ENCODE peak calls at places on chromosomes 4 and X, in eight cellular contexts. One of them, this sample, is unnamed.

GRCh38 chr4:172308078-172308477 is 494.9 kb downstream of the GALNTL6 start:
- DNase-seq in endothelial cell: no peak
- DNase-seq in heart right ventricle: no peak
- DNase-seq in GM20000: no peak
- DNase-seq in MM.1S: no peak
- DNase-seq in choroid plexus epithelial cell: no peak
- DNase-seq in hepatocyte: no peak
- DNase-seq in tibial nerve: no peak
- DNase-seq in this sample: no peak

GRCh38 chrX:53256446-53257041 is 24.8 kb downstream of the IQSEC2 start:
- DNase-seq in endothelial cell: no peak
- DNase-seq in heart right ventricle: no peak
- DNase-seq in GM20000: no peak
- DNase-seq in MM.1S: no peak
- DNase-seq in choroid plexus epithelial cell: no peak
- DNase-seq in hepatocyte: no peak
- DNase-seq in tibial nerve: no peak
- DNase-seq in this sample: no peak

GRCh38 chrX:153924149-153924861 is 1.8 kb downstream of the ARHGAP4 start:
- DNase-seq in endothelial cell: no peak
- DNase-seq in heart right ventricle: no peak
- DNase-seq in GM20000: peak
- DNase-seq in MM.1S: peak
- DNase-seq in choroid plexus epithelial cell: peak
- DNase-seq in hepatocyte: no peak
- DNase-seq in tibial nerve: no peak
- DNase-seq in this sample: no peak

GRCh38 chr4:161949941-161950725 is 213.7 kb downstream of the FSTL5 start:
- DNase-seq in endothelial cell: no peak
- DNase-seq in heart right ventricle: no peak
- DNase-seq in GM20000: no peak
- DNase-seq in MM.1S: no peak
- DNase-seq in choroid plexus epithelial cell: peak
- DNase-seq in hepatocyte: peak
- DNase-seq in tibial nerve: no peak
- DNase-seq in this sample: no peak

GRCh38 chrX:100731441-100732281 is at the start of gene SYTL4:
- DNase-seq in endothelial cell: peak
- DNase-seq in heart right ventricle: peak
- DNase-seq in GM20000: no peak
- DNase-seq in MM.1S: no peak
- DNase-seq in choroid plexus epithelial cell: peak
- DNase-seq in hepatocyte: peak
- DNase-seq in tibial nerve: peak
- DNase-seq in this sample: no peak

GRCh38 chrX:64975491-64975890 is 759 bp downstream of the ZC4H2 start:
- DNase-seq in endothelial cell: peak
- DNase-seq in heart right ventricle: peak
- DNase-seq in GM20000: peak
- DNase-seq in MM.1S: peak
- DNase-seq in choroid plexus epithelial cell: peak
- DNase-seq in hepatocyte: peak
- DNase-seq in tibial nerve: no peak
- DNase-seq in this sample: no peak

GRCh38 chrX:74784629-74785028 is 140.6 kb downstream of the NEXMIF start:
- DNase-seq in endothelial cell: no peak
- DNase-seq in heart right ventricle: no peak
- DNase-seq in GM20000: no peak
- DNase-seq in MM.1S: no peak
- DNase-seq in choroid plexus epithelial cell: no peak
- DNase-seq in hepatocyte: no peak
- DNase-seq in tibial nerve: no peak
- DNase-seq in this sample: no peak

GRCh38 chr4:70868778-70869177 is 29.1 kb upstream of the GRSF1 start:
- DNase-seq in endothelial cell: no peak
- DNase-seq in heart right ventricle: no peak
- DNase-seq in GM20000: no peak
- DNase-seq in MM.1S: no peak
- DNase-seq in choroid plexus epithelial cell: no peak
- DNase-seq in hepatocyte: no peak
- DNase-seq in tibial nerve: no peak
- DNase-seq in this sample: no peak

GRCh38 chr4:124907881-124908280 is 195.3 kb upstream of the ANKRD50 start:
- DNase-seq in endothelial cell: no peak
- DNase-seq in heart right ventricle: no peak
- DNase-seq in GM20000: no peak
- DNase-seq in MM.1S: no peak
- DNase-seq in choroid plexus epithelial cell: no peak
- DNase-seq in hepatocyte: no peak
- DNase-seq in tibial nerve: no peak
- DNase-seq in this sample: no peak

GRCh38 chrX:150692296-150692695 is 900 bp upstream of the MTMR1 start:
- DNase-seq in endothelial cell: no peak
- DNase-seq in heart right ventricle: no peak
- DNase-seq in GM20000: no peak
- DNase-seq in MM.1S: no peak
- DNase-seq in choroid plexus epithelial cell: no peak
- DNase-seq in hepatocyte: no peak
- DNase-seq in tibial nerve: no peak
- DNase-seq in this sample: no peak

GRCh38 chr4:22969314-22969896 is 276.7 kb downstream of the GBA3 start:
- DNase-seq in endothelial cell: no peak
- DNase-seq in heart right ventricle: no peak
- DNase-seq in GM20000: no peak
- DNase-seq in MM.1S: no peak
- DNase-seq in choroid plexus epithelial cell: peak
- DNase-seq in hepatocyte: peak
- DNase-seq in tibial nerve: no peak
- DNase-seq in this sample: no peak

GRCh38 chr4:97367878-97368277 is 775.4 kb downstream of the STPG2 start:
- DNase-seq in endothelial cell: no peak
- DNase-seq in heart right ventricle: no peak
- DNase-seq in GM20000: no peak
- DNase-seq in MM.1S: no peak
- DNase-seq in choroid plexus epithelial cell: peak
- DNase-seq in hepatocyte: peak
- DNase-seq in tibial nerve: no peak
- DNase-seq in this sample: no peak

GRCh38 chrX:15301924-15302323 is 13.5 kb downstream of the ASB11 start:
- DNase-seq in endothelial cell: no peak
- DNase-seq in heart right ventricle: no peak
- DNase-seq in GM20000: no peak
- DNase-seq in MM.1S: no peak
- DNase-seq in choroid plexus epithelial cell: peak
- DNase-seq in hepatocyte: peak
- DNase-seq in tibial nerve: peak
- DNase-seq in this sample: no peak

GRCh38 chr4:150722908-150723362 is 141.0 kb downstream of the MAB21L2 start:
- DNase-seq in endothelial cell: no peak
- DNase-seq in heart right ventricle: peak
- DNase-seq in GM20000: no peak
- DNase-seq in MM.1S: no peak
- DNase-seq in choroid plexus epithelial cell: peak
- DNase-seq in hepatocyte: peak
- DNase-seq in tibial nerve: peak
- DNase-seq in this sample: no peak

GRCh38 chrX:73850124-73851013 is 287.4 kb downstream of the CHIC1 start:
- DNase-seq in endothelial cell: peak
- DNase-seq in heart right ventricle: no peak
- DNase-seq in GM20000: peak
- DNase-seq in MM.1S: peak
- DNase-seq in choroid plexus epithelial cell: peak
- DNase-seq in hepatocyte: peak
- DNase-seq in tibial nerve: no peak
- DNase-seq in this sample: no peak

GRCh38 chrX:2652106-2652505 is 39.0 kb upstream of the CD99 start:
- DNase-seq in endothelial cell: no peak
- DNase-seq in heart right ventricle: no peak
- DNase-seq in GM20000: no peak
- DNase-seq in MM.1S: no peak
- DNase-seq in choroid plexus epithelial cell: no peak
- DNase-seq in hepatocyte: no peak
- DNase-seq in tibial nerve: no peak
- DNase-seq in this sample: no peak

GRCh38 chr4:176443117-176443516 is 123.4 kb downstream of the SPCS3 start:
- DNase-seq in endothelial cell: no peak
- DNase-seq in heart right ventricle: no peak
- DNase-seq in GM20000: no peak
- DNase-seq in MM.1S: no peak
- DNase-seq in choroid plexus epithelial cell: peak
- DNase-seq in hepatocyte: no peak
- DNase-seq in tibial nerve: no peak
- DNase-seq in this sample: no peak

GRCh38 chr4:76554630-76555029 is 119.6 kb downstream of the SHROOM3 start:
- DNase-seq in endothelial cell: no peak
- DNase-seq in heart right ventricle: no peak
- DNase-seq in GM20000: no peak
- DNase-seq in MM.1S: no peak
- DNase-seq in choroid plexus epithelial cell: no peak
- DNase-seq in hepatocyte: no peak
- DNase-seq in tibial nerve: no peak
- DNase-seq in this sample: no peak

GRCh38 chr4:78669453-78669852 is 106.7 kb upstream of the BMP2K start:
- DNase-seq in endothelial cell: no peak
- DNase-seq in heart right ventricle: no peak
- DNase-seq in GM20000: no peak
- DNase-seq in MM.1S: no peak
- DNase-seq in choroid plexus epithelial cell: no peak
- DNase-seq in hepatocyte: no peak
- DNase-seq in tibial nerve: no peak
- DNase-seq in this sample: no peak

GRCh38 chrX:115362334-115363095 is 73.0 kb downstream of the LUZP4 start:
- DNase-seq in endothelial cell: no peak
- DNase-seq in heart right ventricle: no peak
- DNase-seq in GM20000: no peak
- DNase-seq in MM.1S: peak
- DNase-seq in choroid plexus epithelial cell: peak
- DNase-seq in hepatocyte: no peak
- DNase-seq in tibial nerve: no peak
- DNase-seq in this sample: no peak

GRCh38 chrX:65871671-65872311 is 168.1 kb downstream of the VSIG4 start:
- DNase-seq in endothelial cell: peak
- DNase-seq in heart right ventricle: no peak
- DNase-seq in GM20000: peak
- DNase-seq in MM.1S: peak
- DNase-seq in choroid plexus epithelial cell: no peak
- DNase-seq in hepatocyte: peak
- DNase-seq in tibial nerve: no peak
- DNase-seq in this sample: no peak

GRCh38 chr4:109332926-109333464 is 30.5 kb upstream of the COL25A1 start:
- DNase-seq in endothelial cell: peak
- DNase-seq in heart right ventricle: no peak
- DNase-seq in GM20000: no peak
- DNase-seq in MM.1S: no peak
- DNase-seq in choroid plexus epithelial cell: peak
- DNase-seq in hepatocyte: no peak
- DNase-seq in tibial nerve: no peak
- DNase-seq in this sample: no peak
- TF ChIP-seq CTCF in endothelial cell: peak
- TF ChIP-seq CTCF in heart right ventricle: peak
- TF ChIP-seq CTCF in GM20000: no peak
- TF ChIP-seq CTCF in MM.1S: peak
- TF ChIP-seq CTCF in choroid plexus epithelial cell: peak
- TF ChIP-seq CTCF in hepatocyte: no peak
- TF ChIP-seq CTCF in tibial nerve: no peak
- TF ChIP-seq CTCF in this sample: no peak

DNA sequence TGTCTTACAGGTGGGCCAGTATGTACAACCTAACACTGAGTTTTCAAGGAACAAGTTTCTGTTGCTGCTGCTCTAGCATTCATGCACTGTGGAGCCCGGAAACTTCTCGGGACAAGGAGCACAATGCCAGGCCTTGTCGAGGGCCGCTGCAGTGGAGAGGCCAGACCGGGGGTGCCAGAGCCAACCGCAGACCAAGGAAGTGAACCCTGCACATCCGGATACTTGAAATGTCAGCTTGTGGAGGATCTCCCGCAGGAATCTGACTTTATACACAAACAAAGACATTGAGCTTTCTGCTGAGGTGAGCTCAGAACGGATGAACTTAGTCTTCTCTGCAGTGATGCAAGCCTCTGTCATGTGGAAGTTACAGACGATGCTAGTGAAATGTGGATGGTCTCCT is 99.5 kb downstream of the ZNF827 start:
- DNase-seq in endothelial cell: no peak
- DNase-seq in heart right ventricle: no peak
- DNase-seq in GM20000: no peak
- DNase-seq in MM.1S: no peak
- DNase-seq in choroid plexus epithelial cell: peak
- DNase-seq in hepatocyte: no peak
- DNase-seq in tibial nerve: no peak
- DNase-seq in this sample: no peak
- TF ChIP-seq CTCF in endothelial cell: no peak
- TF ChIP-seq CTCF in heart right ventricle: no peak
- TF ChIP-seq CTCF in GM20000: no peak
- TF ChIP-seq CTCF in MM.1S: no peak
- TF ChIP-seq CTCF in choroid plexus epithelial cell: no peak
- TF ChIP-seq CTCF in hepatocyte: no peak
- TF ChIP-seq CTCF in tibial nerve: no peak
- TF ChIP-seq CTCF in this sample: no peak

DNA sequence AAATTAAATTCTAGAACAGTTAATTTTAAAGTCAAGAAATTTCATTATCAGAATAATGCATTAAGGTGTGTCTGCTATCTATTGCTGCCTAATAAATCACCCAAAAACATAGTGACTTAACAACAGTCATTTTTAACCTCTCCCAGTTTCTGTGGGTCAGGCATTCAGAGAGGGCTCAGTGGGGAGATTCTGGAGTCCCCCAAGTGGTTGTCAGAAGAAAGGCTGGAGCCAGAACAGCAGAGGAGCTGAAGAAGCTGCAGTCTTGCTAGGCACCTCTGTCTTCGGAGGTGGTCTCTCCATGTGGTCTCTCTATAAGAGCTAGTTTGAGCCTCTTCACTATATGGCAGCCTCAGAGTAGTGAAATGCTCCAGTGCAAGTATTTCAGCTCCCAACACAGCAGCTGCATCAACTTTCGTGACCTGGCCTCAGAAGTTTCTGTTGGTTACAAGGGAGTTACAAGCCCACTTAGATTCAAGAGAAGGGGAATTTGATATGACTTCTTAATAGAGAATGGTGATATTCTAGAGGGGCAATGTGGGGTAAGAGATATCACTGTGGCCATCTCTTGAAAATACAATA is 9.4 kb upstream of the HOPX start:
- DNase-seq in endothelial cell: no peak
- DNase-seq in heart right ventricle: no peak
- DNase-seq in GM20000: no peak
- DNase-seq in MM.1S: no peak
- DNase-seq in choroid plexus epithelial cell: no peak
- DNase-seq in hepatocyte: no peak
- DNase-seq in tibial nerve: no peak
- DNase-seq in this sample: no peak
- TF ChIP-seq CTCF in endothelial cell: no peak
- TF ChIP-seq CTCF in heart right ventricle: no peak
- TF ChIP-seq CTCF in GM20000: no peak
- TF ChIP-seq CTCF in MM.1S: no peak
- TF ChIP-seq CTCF in choroid plexus epithelial cell: peak
- TF ChIP-seq CTCF in hepatocyte: no peak
- TF ChIP-seq CTCF in tibial nerve: no peak
- TF ChIP-seq CTCF in this sample: no peak

DNA sequence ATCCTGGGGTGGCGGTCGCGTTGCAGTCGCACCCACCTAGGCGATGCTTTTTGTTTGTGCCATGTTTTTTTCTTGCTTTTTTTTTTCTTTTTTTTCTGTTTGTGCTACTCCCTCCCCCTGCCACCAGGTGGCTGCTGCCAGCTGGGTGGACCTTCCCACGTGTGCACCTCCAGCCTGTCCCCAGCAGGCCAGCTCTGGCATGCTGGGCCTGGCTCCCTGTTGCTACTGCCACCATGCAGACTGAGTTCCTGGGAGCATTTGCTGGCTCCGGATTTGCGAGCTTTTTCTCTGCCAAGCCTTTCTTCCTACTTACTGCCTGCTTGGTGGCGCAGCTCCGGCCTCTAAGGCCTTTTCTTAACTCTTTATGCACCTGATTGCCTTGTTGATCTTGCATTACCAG is 161.2 kb upstream of the WDFY3 start:
- DNase-seq in endothelial cell: peak
- DNase-seq in heart right ventricle: peak
- DNase-seq in GM20000: peak
- DNase-seq in MM.1S: peak
- DNase-seq in choroid plexus epithelial cell: peak
- DNase-seq in hepatocyte: peak
- DNase-seq in tibial nerve: no peak
- DNase-seq in this sample: no peak
- TF ChIP-seq CTCF in endothelial cell: peak
- TF ChIP-seq CTCF in heart right ventricle: peak
- TF ChIP-seq CTCF in GM20000: no peak
- TF ChIP-seq CTCF in MM.1S: peak
- TF ChIP-seq CTCF in choroid plexus epithelial cell: peak
- TF ChIP-seq CTCF in hepatocyte: peak
- TF ChIP-seq CTCF in tibial nerve: no peak
- TF ChIP-seq CTCF in this sample: no peak